ENCODE peak calls at places on chromosomes 13 and 19, in four cellular contexts. Q is activated CD4-positive, alpha-beta T cell treated with anti-CD3 and anti-CD28 coated beads for 4 hours; B is CD4-positive, alpha-beta T cell; T is kidney. E is an unnamed sample.

GRCh38 chr19:3061214-3062161 is 807 bp downstream of the TLE5 start:
- DNase-seq in Q (peak), B (peak), T (peak), E (peak)

GRCh38 chr13:22800726-22801401 is 379.9 kb upstream of the SGCG start:
- DNase-seq in Q (no peak), B (no peak), T (no peak), E (peak)

GRCh38 chr13:28684257-28684656 is 25.3 kb downstream of the POMP start:
- DNase-seq in Q (no peak), B (no peak), T (no peak), E (peak)

GRCh38 chr13:51502206-51502651 is 49.4 kb upstream of the INTS6 start:
- DNase-seq in Q (no peak), B (no peak), T (no peak), E (peak)

GRCh38 chr13:32300920-32301319 is 14.2 kb downstream of the ZAR1L start:
- DNase-seq in Q (no peak), B (no peak), T (no peak), E (no peak)

GRCh38 chr13:85313761-85314503 is 485.3 kb downstream of the SLITRK6 start:
- DNase-seq in Q (no peak), B (no peak), T (no peak), E (no peak)

GRCh38 chr13:39451301-39451700 is 151.7 kb downstream of the LHFPL6 start:
- DNase-seq in Q (no peak), B (no peak), T (no peak), E (peak)

GRCh38 chr13:93875527-93875926 is 604.0 kb downstream of the DCT start:
- DNase-seq in Q (no peak), B (no peak), T (no peak), E (peak)

GRCh38 chr13:30871713-30872029 is 34.4 kb upstream of the MEDAG start:
- DNase-seq in Q (no peak), B (no peak), T (no peak), E (no peak)

GRCh38 chr19:39407644-39408391 is 1.2 kb downstream of the ZFP36 start:
- DNase-seq in Q (peak), B (peak), T (peak), E (peak)

GRCh38 chr13:33284016-33284415 is 1.5 kb downstream of the STARD13 start:
- DNase-seq in Q (no peak), B (no peak), T (no peak), E (peak)

GRCh38 chr19:53624776-53625540 is 6.8 kb upstream of the DPRX start:
- DNase-seq in Q (no peak), B (no peak), T (no peak), E (no peak)

GRCh38 chr19:39906283-39906682 is 28.2 kb downstream of the FCGBP start:
- DNase-seq in Q (no peak), B (no peak), T (peak), E (no peak)

GRCh38 chr19:41914906-41915247 is 13.4 kb downstream of the ERFL start:
- DNase-seq in Q (no peak), B (no peak), T (no peak), E (peak)

GRCh38 chr13:39892731-39893293 is 237.3 kb downstream of the COG6 start:
- DNase-seq in Q (peak), B (peak), T (no peak), E (peak)

GRCh38 chr19:7979559-7979958 is 25.9 kb downstream of the ELAVL1 start:
- DNase-seq in Q (no peak), B (no peak), T (peak), E (no peak)

GRCh38 chr19:1883784-1884183 is 1.5 kb downstream of the ABHD17A start:
- DNase-seq in Q (no peak), B (no peak), T (no peak), E (no peak)

GRCh38 chr19:282501-282900 is 8.7 kb downstream of the PLPP2 start:
- DNase-seq in Q (no peak), B (no peak), T (no peak), E (no peak)

GRCh38 chr19:21166436-21166835 is 24.6 kb downstream of the ZNF431 start:
- DNase-seq in Q (no peak), B (no peak), T (no peak), E (no peak)

GRCh38 chr19:55690109-55690768 is 15.2 kb downstream of the EPN1 start:
- DNase-seq in Q (no peak), B (no peak), T (peak), E (no peak)

GRCh38 chr13:60329221-60329983 is 67.6 kb upstream of the TDRD3 start:
- DNase-seq in Q (no peak), B (no peak), T (no peak), E (peak)

GRCh38 chr19:45424191-45425058 is 708 bp upstream of the ERCC1 start:
- DNase-seq in Q (no peak), B (no peak), T (peak), E (peak)

GRCh38 chr19:6012416-6013170 is 34.7 kb upstream of the RANBP3 start:
- DNase-seq in Q (no peak), B (no peak), T (peak), E (no peak)

GRCh38 chr13:99320693-99321481 is 13.7 kb upstream of the GPR183 start:
- DNase-seq in Q (peak), B (peak), T (no peak), E (peak)

GRCh38 chr13:89315287-89315686 is 1644.1 kb downstream of the SLITRK5 start:
- DNase-seq in Q (no peak), B (no peak), T (no peak), E (no peak)

GRCh38 chr13:107348931-107349330 is 781.0 kb upstream of the ARGLU1 start:
- DNase-seq in Q (no peak), B (no peak), T (no peak), E (peak)

E was measured in GM23248.